ENCODE peak calls at places on chromosomes 3 and 15, in six cellular contexts. Z is AG04450, P is bronchial epithelial cell, Q is endothelial cell of umbilical vein, J is WERI-Rb-1, I is ovary. L is an unnamed sample. For H3K27me3, the result is how much of the 10 kb centered on the place peaks cover.

GRCh38 chr3:51961607-51962569 is 5.4 kb downstream of the PCBP4 start:
- DNase-seq in J (peak), P (no peak), I (peak), Z (no peak), Q (no peak), L (no peak)

GRCh38 chr3:51621091-51621892 is 49.8 kb upstream of the TEX264 start:
- DNase-seq in J (no peak), P (peak), Z (no peak), I (no peak), Q (no peak), L (no peak)

GRCh38 chr3:7144696-7145308 is 283.9 kb downstream of the GRM7 start:
- DNase-seq in Q (peak), Z (no peak), P (peak), J (peak), I (no peak), L (peak)

GRCh38 chr3:149085828-149086231 is 503 bp downstream of the HLTF start:
- DNase-seq in J (peak), P (peak), Q (peak), Z (no peak), I (no peak), L (no peak)

GRCh38 chr3:42080452-42080872 is 10.7 kb upstream of the TRAK1 start:
- DNase-seq in Q (no peak), P (peak), I (no peak), J (no peak), Z (no peak), L (no peak)

GRCh38 chr3:114706591-114707224 is 412.9 kb downstream of the TIGIT start:
- DNase-seq in I (no peak), P (peak), J (no peak), Z (peak), Q (peak), L (no peak)

GRCh38 chr3:125587039-125587664 is 8.1 kb downstream of the OSBPL11 start:
- DNase-seq in Z (no peak), J (no peak), I (no peak), P (peak), Q (no peak), L (no peak)

GRCh38 chr3:123329636-123330340 is 119.1 kb downstream of the ADCY5 start:
- DNase-seq in J (no peak), Q (no peak), Z (no peak), I (no peak), P (no peak), L (no peak)

GRCh38 chr15:52529289-52529929 is 729 bp upstream of the MYO5A start:
- DNase-seq in I (no peak), P (no peak), J (no peak), Z (no peak), Q (no peak), L (no peak)

GRCh38 chr15:81023483-81024264 is 23.0 kb downstream of the TLNRD1 start:
- DNase-seq in J (no peak), Z (no peak), I (no peak), P (peak), Q (peak), L (no peak)

GRCh38 chr15:31223478-31224350 is 102.9 kb upstream of the KLF13 start:
- DNase-seq in I (no peak), Z (no peak), J (no peak), P (no peak), Q (peak), L (peak)

GRCh38 chr3:149662240-149662887 is 4.5 kb upstream of the WWTR1 start:
- DNase-seq in Q (no peak), Z (no peak), J (no peak), P (peak), I (no peak), L (no peak)

GRCh38 chr3:134885877-134886621 is 91.0 kb downstream of the EPHB1 start:
- DNase-seq in I (no peak), Z (no peak), P (peak), Q (no peak), J (no peak), L (peak)

GRCh38 chr3:28745436-28745835 is 396.8 kb upstream of the AZI2 start:
- DNase-seq in Q (peak), Z (no peak), J (no peak), P (peak), I (no peak), L (no peak)

GRCh38 chr3:45509768-45510129 is 84.8 kb upstream of the LIMD1 start:
- DNase-seq in Q (no peak), P (no peak), Z (no peak), J (no peak), I (no peak), L (no peak)

GRCh38 chr3:134315286-134316106 is 58.8 kb downstream of the AMOTL2 start:
- DNase-seq in J (no peak), Z (no peak), Q (peak), P (no peak), I (peak), L (no peak)

GRCh38 chr3:186360779-186361178 is 1.3 kb downstream of the DGKG start:
- DNase-seq in Q (no peak), J (peak), I (no peak), Z (no peak), P (no peak), L (peak)
- H3K4me3 ChIP-seq in Q (no peak), J (peak), I (peak), Z (no peak), P (no peak), L (peak)

GRCh38 chr3:18444597-18445420 is 19.7 kb upstream of the SATB1 start:
- DNase-seq in I (peak), Z (no peak), Q (peak), J (peak), P (no peak), L (peak)
- H3K27me3 ChIP-seq in I (under half), Z (under half), Q (half or more), J (under half), P (under half), L (under half)

DNA sequence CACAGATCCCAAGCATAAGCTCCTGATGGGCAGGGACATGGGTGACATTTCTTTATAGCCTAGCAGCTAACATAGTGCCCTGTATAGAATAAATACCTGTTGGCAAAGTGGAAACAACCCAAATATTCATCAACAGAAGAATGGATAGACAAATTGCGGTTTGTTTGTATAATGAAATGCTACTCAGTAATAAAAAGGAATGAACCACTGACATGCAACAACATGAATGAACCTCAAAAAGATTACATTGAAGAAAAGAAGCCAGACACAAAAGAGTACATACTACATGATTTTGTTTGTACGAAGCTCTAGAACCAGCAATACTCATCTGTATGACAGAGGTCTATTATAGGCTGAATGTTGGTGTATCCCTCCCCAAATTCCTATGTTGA is 33.6 kb upstream of the GALNT15 start:
- DNase-seq in P (peak), Q (no peak), J (no peak), Z (no peak), I (no peak), L (no peak)
- H3K4me3 ChIP-seq in P (no peak), Q (no peak), J (no peak), Z (no peak), I (no peak), L (no peak)

DNA sequence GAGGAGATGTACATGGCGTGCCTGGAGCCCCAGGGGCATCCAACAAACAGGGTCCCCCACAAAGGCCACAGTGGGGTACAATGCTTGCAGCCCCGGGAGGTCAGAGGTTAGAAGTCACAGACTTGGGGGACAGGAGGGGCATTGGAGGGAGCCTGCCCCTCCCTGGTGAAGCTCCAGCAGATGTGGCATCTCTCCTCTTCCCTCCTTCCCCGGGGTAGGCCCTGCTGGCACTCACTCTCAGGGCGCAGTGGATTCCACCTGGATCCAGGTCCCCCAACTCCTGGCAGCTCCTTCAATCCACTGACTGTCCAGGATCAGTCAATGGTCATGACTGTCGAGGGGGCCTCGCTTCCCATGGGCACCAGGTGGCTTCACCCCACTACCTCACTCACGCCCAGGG is 32.2 kb downstream of the RGMA start:
- DNase-seq in Q (no peak), I (no peak), P (no peak), Z (no peak), J (no peak), L (no peak)
- H3K27me3 ChIP-seq in Q (under half), I (under half), P (under half), Z (under half), J (under half), L (under half)

DNA sequence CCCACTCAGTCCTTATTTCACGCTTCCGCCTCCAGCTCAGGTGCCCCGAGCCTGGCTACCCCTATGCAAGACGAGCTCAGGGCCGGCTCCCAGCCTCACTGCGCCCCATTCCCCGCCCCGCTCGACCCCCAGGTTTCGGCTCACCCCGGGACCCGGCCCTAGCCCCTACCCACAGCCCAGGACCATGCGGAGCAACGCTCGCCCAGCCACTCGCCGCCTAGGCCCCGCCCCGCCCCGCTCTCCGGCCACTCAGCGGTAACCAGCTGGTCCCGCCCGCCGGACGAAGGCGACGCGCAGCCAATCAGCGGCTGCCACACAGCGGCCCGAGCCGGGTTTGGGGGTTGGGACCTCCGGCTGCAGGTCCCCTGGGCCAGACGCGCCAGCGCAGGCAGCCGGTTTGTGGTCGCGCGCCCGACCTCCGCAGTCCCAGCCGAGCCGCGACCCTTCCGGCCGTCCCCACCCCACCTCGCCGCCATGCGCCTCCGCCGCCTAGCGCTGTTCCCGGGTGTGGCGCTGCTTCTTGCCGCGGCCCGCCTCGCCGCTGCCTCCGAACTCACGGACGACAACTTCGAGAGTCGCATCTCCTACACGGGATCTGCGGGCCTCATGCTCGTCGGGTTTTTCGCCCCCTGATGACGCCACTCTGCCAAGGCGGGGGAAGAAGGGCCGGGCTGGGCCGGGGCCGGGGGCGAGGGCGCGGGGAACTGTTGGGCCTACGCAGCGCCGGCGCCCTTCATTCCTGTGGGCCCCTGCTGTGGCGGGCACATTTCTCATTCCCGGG is at the start of gene CATSPER2:
- DNase-seq in I (no peak), Z (no peak), P (no peak), J (no peak), Q (no peak), L (peak)
- H3K4me3 ChIP-seq in I (no peak), Z (no peak), P (no peak), J (no peak), Q (no peak), L (no peak)

GRCh38 chr15:66138096-66138783 is 115.3 kb downstream of the MEGF11 start:
- DNase-seq in J (no peak), Z (no peak), I (peak), Q (no peak), P (no peak), L (no peak)

GRCh38 chr15:66145242-66146182 is 108.0 kb downstream of the MEGF11 start:
- DNase-seq in P (no peak), Z (no peak), I (no peak), Q (no peak), J (no peak), L (no peak)

GRCh38 chr15:66139816-66140215 is 113.7 kb downstream of the MEGF11 start:
- DNase-seq in I (no peak), P (no peak), Z (no peak), Q (no peak), J (no peak), L (no peak)

GRCh38 chr15:66138882-66139281 is 114.7 kb downstream of the MEGF11 start:
- DNase-seq in P (no peak), Z (no peak), Q (no peak), J (no peak), I (no peak), L (no peak)

DNA sequence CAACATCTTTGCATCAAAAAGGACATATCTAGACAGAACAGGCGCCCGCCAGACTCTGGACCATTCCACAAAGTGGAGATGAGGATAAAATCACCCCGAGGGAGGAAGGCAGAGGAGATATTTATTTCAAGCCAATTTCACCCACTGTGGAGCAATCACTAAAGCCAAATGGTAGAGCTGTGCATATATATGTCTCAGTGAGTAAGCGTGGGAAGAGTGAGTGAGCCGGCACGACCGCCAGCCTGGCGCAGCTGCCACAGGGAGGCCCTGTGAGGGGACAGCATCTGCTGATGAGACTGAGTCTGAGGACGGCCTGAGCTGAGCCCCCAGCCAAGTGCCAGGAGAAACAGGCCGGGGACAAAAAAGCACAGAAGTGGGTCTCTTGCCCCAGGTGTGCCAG is 111.2 kb downstream of the MEGF11 start:
- DNase-seq in J (no peak), Q (no peak), I (no peak), P (no peak), Z (no peak), L (no peak)
- H3K27me3 ChIP-seq in J (under half), Q (under half), I (under half), P (under half), Z (under half), L (under half)

L was measured in H7.